ENCODE peak calls at places on chromosomes 1 and 21, in four cellular contexts. W is amygdala, V is IMR-90, G is activated T-cell treated with anti-CD3 and anti-CD28 coated beads for 24 hours. E is an unnamed sample.

GRCh38 chr1:213399695-213400094 is 348.7 kb downstream of the RPS6KC1 start:
- DNase-seq in W (no peak), V (no peak), G (no peak), E (no peak)

GRCh38 chr1:41200728-41201127 is 41.4 kb downstream of the SCMH1 start:
- DNase-seq in W (no peak), G (no peak), V (no peak), E (no peak)

GRCh38 chr1:2073382-2074230 is 23.4 kb downstream of the PRKCZ start:
- DNase-seq in W (peak; percentile 81), V (peak; percentile 58), G (no peak), E (peak; percentile 64)

GRCh38 chr1:150961756-150962155 is 12.9 kb downstream of the CERS2 start:
- DNase-seq in V (no peak), W (no peak), G (no peak), E (no peak)

GRCh38 chr1:19338323-19338762 is 26.2 kb downstream of the SLC66A1 start:
- DNase-seq in G (no peak), W (no peak), V (no peak), E (no peak)

GRCh38 chr21:37749132-37749531 is 167.1 kb downstream of the KCNJ6 start:
- DNase-seq in W (no peak), V (no peak), G (no peak), E (no peak)

GRCh38 chr1:65389296-65389695 is 31.2 kb upstream of the LEPR start:
- DNase-seq in G (no peak), V (no peak), W (no peak), E (no peak)

GRCh38 chr21:34536820-34537219 is 24.8 kb upstream of the KCNE1 start:
- DNase-seq in G (no peak), W (no peak), V (peak; percentile 59), E (no peak)

GRCh38 chr1:170377896-170378634 is 153.9 kb upstream of the GORAB start:
- DNase-seq in G (no peak), V (no peak), W (no peak), E (no peak)

GRCh38 chr1:245156041-245156735 is 1.4 kb downstream of the KIF26B start:
- DNase-seq in W (peak; percentile 70), V (peak; percentile 65), G (peak; percentile 76), E (peak; percentile 56)

GRCh38 chr1:55005351-55006140 is 6.8 kb downstream of the BSND start:
- DNase-seq in V (no peak), W (no peak), G (no peak), E (no peak)

GRCh38 chr1:56105397-56105796 is 474.0 kb downstream of the PLPP3 start:
- DNase-seq in G (no peak), V (no peak), W (no peak), E (no peak)

GRCh38 chr21:45243603-45244002 is 44.1 kb downstream of the POFUT2 start:
- DNase-seq in W (no peak), G (no peak), V (no peak), E (no peak)

E was measured in substantia nigra.